ENCODE peak calls at places on chromosomes 2 and 18, in nine cellular contexts. V is body of pancreas, A is GM23338, N is trophoblast cell, J is mesendoderm, Q is tibial artery, O is cardiac muscle cell, W is Karpas-422, T is SJSA1. F is an unnamed sample. For H3K4me1 and H3K36me3, the result is how much of the 10 kb centered on the place peaks cover.

GRCh38 chr18:61831071-61831470 is 61.7 kb downstream of the RNF152 start:
- DNase-seq in V (no peak), W (no peak), N (no peak), O (peak), J (no peak), A (no peak), Q (no peak), T (no peak), F (no peak)

GRCh38 chr2:96864343-96865091 is 5.4 kb downstream of the SEMA4C start:
- DNase-seq in T (no peak), N (no peak), O (no peak), Q (no peak), W (no peak), A (no peak), V (no peak), J (no peak), F (no peak)

GRCh38 chr2:162072181-162072702 is 1.8 kb downstream of the DPP4 start:
- DNase-seq in J (no peak), V (no peak), W (no peak), A (no peak), T (no peak), O (peak), Q (no peak), N (peak), F (peak)

GRCh38 chr2:197215988-197216979 is 94.3 kb downstream of the ANKRD44 start:
- DNase-seq in W (peak), O (peak), A (no peak), J (no peak), V (no peak), N (no peak), Q (no peak), T (no peak), F (no peak)

GRCh38 chr2:147358375-147358774 is 486.5 kb upstream of the ACVR2A start:
- DNase-seq in J (no peak), T (no peak), V (no peak), W (no peak), Q (peak), N (no peak), A (no peak), O (no peak), F (no peak)

GRCh38 chr2:151410485-151410833 is 757 bp downstream of the RIF1 start:
- DNase-seq in T (peak), O (peak), J (peak), N (no peak), A (peak), W (peak), V (no peak), Q (peak), F (peak)

GRCh38 chr2:177758591-177759371 is 313.8 kb downstream of the PDE11A start:
- DNase-seq in A (peak), O (peak), T (peak), V (peak), J (peak), N (no peak), Q (no peak), W (peak), F (no peak)

GRCh38 chr2:19899853-19900525 is 1.8 kb downstream of the TTC32 start:
- DNase-seq in T (no peak), O (no peak), J (no peak), W (no peak), V (no peak), Q (no peak), N (no peak), A (no peak), F (no peak)

GRCh38 chr18:56076735-56077134 is 488.7 kb upstream of the TCF4 start:
- DNase-seq in A (no peak), J (no peak), O (no peak), N (no peak), Q (no peak), T (no peak), W (no peak), V (no peak), F (no peak)

GRCh38 chr2:217622205-217622621 is 380.6 kb downstream of the TNS1 start:
- DNase-seq in Q (no peak), O (peak), A (peak), T (peak), V (peak), J (peak), N (no peak), W (no peak), F (no peak)

GRCh38 chr2:96538487-96539214 is 2.1 kb downstream of the ARID5A start:
- DNase-seq in N (no peak), J (peak), O (peak), V (peak), Q (peak), W (no peak), T (no peak), A (peak), F (peak)

GRCh38 chr2:116719841-116720240 is 1094.7 kb upstream of the DDX18 start:
- DNase-seq in T (no peak), V (no peak), A (no peak), W (no peak), J (no peak), N (no peak), Q (no peak), O (no peak), F (no peak)

GRCh38 chr2:71348302-71348701 is 16.7 kb downstream of the ZNF638 start:
- DNase-seq in V (no peak), Q (no peak), W (peak), J (peak), A (peak), N (peak), T (no peak), O (peak), F (no peak)
- H3K4me1 ChIP-seq in V (under half), Q (under half), W (under half), J (under half), A (under half), N (under half), T (under half), O (under half), F (under half)

GRCh38 chr2:36556847-36557246 is 41.1 kb downstream of the FEZ2 start:
- DNase-seq in W (no peak), V (no peak), Q (no peak), J (no peak), N (no peak), A (no peak), O (no peak), T (no peak), F (no peak)
- H3K36me3 ChIP-seq in W (under half), V (under half), Q (under half), J (under half), N (under half), A (under half), O (under half), T (half or more), F (under half)

GRCh38 chr2:54628957-54629356 is 94.5 kb upstream of the EML6 start:
- DNase-seq in Q (no peak), O (no peak), J (no peak), A (no peak), V (no peak), T (no peak), N (no peak), W (no peak), F (no peak)
- H3K4me1 ChIP-seq in Q (under half), O (under half), J (under half), A (under half), V (under half), T (under half), N (under half), W (under half), F (under half)

DNA sequence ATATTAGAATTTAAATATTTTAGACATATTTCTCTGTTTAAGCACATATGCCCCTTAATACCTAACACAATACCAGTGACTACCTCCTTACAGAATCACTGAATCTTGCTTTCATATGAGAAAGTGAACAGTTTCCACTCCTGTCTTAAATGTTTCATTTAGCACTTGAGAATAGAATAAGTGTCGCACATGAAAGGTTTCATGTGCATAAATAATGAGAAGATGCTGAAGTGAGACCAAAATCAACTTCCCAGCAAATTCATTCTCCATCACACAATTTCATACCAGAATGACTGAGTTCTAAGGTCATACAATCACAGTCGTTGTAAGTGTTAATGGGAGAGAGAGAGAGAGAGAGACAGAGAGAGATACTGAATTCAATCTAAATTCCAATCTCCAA is 51.2 kb downstream of the ATIC start:
- DNase-seq in V (no peak), O (peak), J (no peak), N (no peak), T (no peak), Q (no peak), W (no peak), A (no peak), F (no peak)
- H3K36me3 ChIP-seq in V (under half), O (under half), J (under half), N (half or more), T (half or more), Q (half or more), W (under half), A (half or more), F (under half)

GRCh38 chr2:109332880-109333279 is 203.9 kb downstream of the SH3RF3 start:
- DNase-seq in A (no peak), W (no peak), T (no peak), J (no peak), Q (no peak), N (no peak), O (no peak), V (no peak), F (no peak)
- H3K4me1 ChIP-seq in A (under half), W (half or more), T (half or more), J (under half), Q (under half), N (under half), O (under half), V (under half), F (under half)

DNA sequence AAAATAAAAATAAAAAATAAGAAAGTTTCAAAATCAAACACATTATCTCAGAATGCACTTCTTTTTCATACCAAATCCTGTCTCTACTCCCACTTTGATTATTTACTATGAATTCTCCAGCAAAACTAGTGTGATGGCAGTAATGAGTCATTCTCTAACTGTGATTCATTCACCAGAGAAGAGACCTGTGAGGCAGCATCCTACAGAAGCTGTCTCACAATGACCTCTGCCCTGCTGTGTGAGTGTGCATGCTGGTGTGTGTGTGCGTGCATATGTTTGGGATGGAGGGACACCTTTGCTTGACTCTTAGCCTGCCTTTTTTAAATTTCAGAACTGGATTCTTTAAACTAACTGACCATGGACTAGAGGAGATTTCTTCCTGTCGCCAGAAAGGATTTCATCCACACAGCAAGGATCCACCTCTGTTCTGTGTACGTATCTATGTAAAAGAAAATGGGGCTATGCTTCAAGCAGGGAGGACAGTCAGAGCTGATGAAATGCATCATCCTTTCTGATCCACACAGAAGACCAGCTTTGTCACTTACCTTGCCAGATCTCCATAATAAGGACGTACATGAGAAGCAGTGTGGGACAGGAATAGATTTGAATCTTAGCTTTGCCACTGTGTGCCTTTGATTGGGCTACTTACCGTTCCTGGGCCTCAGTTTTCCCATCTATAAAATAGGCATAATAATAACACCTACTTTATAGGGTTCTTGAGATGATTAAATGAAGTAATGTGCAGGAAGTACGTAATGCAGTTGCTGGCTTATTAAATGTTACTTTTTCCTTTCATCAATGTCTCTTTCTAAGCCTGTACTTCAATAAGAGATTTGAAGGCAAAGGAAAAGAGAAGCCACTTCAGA is 31.2 kb downstream of the STAMBP start:
- DNase-seq in Q (no peak), J (peak), V (no peak), W (no peak), N (peak), O (peak), A (no peak), T (peak), F (no peak)
- H3K36me3 ChIP-seq in Q (half or more), J (under half), V (under half), W (half or more), N (under half), O (under half), A (under half), T (half or more), F (under half)

DNA sequence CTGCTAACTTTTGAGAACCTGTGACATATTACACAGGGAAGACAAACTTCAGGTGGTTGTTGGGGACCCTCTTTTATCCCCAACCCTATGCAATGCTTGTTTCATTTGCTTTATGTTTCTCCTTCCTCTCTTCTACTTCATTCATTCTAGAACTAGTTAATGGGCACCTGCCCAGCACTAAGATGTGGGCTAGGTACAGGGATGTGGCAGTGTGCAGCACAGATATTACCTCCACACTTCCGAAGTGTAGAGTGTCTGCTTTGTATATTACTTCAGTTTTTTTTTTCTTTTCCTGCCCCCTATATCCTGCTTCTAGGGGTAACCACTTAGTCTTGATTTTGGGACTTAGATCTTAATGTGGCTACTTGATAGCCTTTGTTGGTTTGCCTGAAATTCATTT is 35.1 kb downstream of the CD28 start:
- DNase-seq in W (no peak), A (no peak), Q (no peak), N (no peak), J (no peak), O (no peak), T (no peak), V (no peak), F (peak)
- H3K4me1 ChIP-seq in W (under half), A (under half), Q (under half), N (under half), J (under half), O (under half), T (under half), V (under half), F (half or more)

GRCh38 chr2:241128266-241128665 is 21.0 kb downstream of the PASK start:
- DNase-seq in W (no peak), J (no peak), O (no peak), T (no peak), Q (peak), N (no peak), A (no peak), V (no peak), F (no peak)
- H3K36me3 ChIP-seq in W (under half), J (under half), O (under half), T (under half), Q (under half), N (under half), A (under half), V (under half), F (under half)

GRCh38 chr2:55917713-55918390 is 5.7 kb downstream of the EFEMP1 start:
- DNase-seq in Q (no peak), N (no peak), A (no peak), T (no peak), V (no peak), O (no peak), J (no peak), W (no peak), F (no peak)
- H3K4me1 ChIP-seq in Q (under half), N (under half), A (under half), T (under half), V (under half), O (under half), J (under half), W (under half), F (under half)

DNA sequence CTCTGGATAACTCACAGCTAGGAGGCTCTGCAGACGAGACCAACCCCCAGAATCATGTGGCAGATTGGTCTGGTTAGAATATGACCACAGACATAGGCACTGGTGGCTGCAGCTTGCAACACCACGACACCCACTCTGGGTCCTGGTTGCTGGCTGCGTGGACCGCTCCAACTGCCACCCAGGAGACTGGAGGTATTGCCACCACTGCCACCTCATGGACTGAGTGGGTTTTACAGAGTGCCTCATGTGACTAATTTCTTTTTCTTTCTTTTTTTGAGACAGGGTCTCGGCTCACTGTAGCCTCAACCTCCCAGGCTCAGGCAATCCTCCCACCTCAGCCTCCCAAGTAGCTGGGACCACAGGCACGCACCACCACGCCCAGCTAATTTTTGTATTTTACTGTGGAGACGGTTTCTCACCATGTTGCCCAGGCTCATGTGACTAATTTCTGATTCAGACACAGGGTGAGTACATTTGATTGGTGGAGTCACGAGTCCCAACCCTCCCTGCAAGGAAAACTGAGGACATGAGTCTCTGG is 29.9 kb upstream of the NT5DC4 start:
- DNase-seq in T (peak), Q (peak), N (peak), A (peak), V (peak), W (peak), J (peak), O (peak), F (peak)
- H3K36me3 ChIP-seq in T (under half), Q (under half), N (under half), A (under half), V (under half), W (under half), J (under half), O (under half), F (under half)

F was measured in naive thymus-derived CD4-positive, alpha-beta T cell.